ENCODE peak calls at places on chromosomes 12 and 14, in five cellular contexts. One of them, this sample, is unnamed.

GRCh38 chr12:19236656-19237055 is 107.1 kb downstream of the PLEKHA5 start:
- DNase-seq in fibroblast of lung: peak; percentile 65
- DNase-seq in HepG2: no peak
- DNase-seq in endothelial cell of umbilical vein: no peak
- DNase-seq in hepatocyte: no peak
- DNase-seq in this sample: no peak

GRCh38 chr12:29350080-29350479 is 30.9 kb downstream of the ERGIC2 start:
- DNase-seq in fibroblast of lung: peak; percentile 34
- DNase-seq in HepG2: peak; percentile 6
- DNase-seq in endothelial cell of umbilical vein: peak; percentile 10
- DNase-seq in hepatocyte: peak; percentile 38
- DNase-seq in this sample: no peak

GRCh38 chr12:109796057-109796456 is 37.1 kb downstream of the TRPV4 start:
- DNase-seq in fibroblast of lung: no peak
- DNase-seq in HepG2: no peak
- DNase-seq in endothelial cell of umbilical vein: no peak
- DNase-seq in hepatocyte: no peak
- DNase-seq in this sample: no peak

GRCh38 chr14:100819453-100819828 is 6.5 kb upstream of the MEG3 start:
- DNase-seq in fibroblast of lung: no peak
- DNase-seq in HepG2: no peak
- DNase-seq in endothelial cell of umbilical vein: no peak
- DNase-seq in hepatocyte: no peak
- DNase-seq in this sample: no peak

GRCh38 chr12:1078002-1078401 is 87.0 kb downstream of the ERC1 start:
- DNase-seq in fibroblast of lung: peak; percentile 12
- DNase-seq in HepG2: no peak
- DNase-seq in endothelial cell of umbilical vein: no peak
- DNase-seq in hepatocyte: no peak
- DNase-seq in this sample: no peak

GRCh38 chr14:78254911-78255431 is 84.8 kb downstream of the NRXN3 start:
- DNase-seq in fibroblast of lung: peak; percentile 98
- DNase-seq in HepG2: no peak
- DNase-seq in endothelial cell of umbilical vein: no peak
- DNase-seq in hepatocyte: no peak
- DNase-seq in this sample: no peak

GRCh38 chr12:32002848-32003493 is 43.8 kb downstream of the RESF1 start:
- DNase-seq in fibroblast of lung: peak; percentile 44
- DNase-seq in HepG2: no peak
- DNase-seq in endothelial cell of umbilical vein: no peak
- DNase-seq in hepatocyte: no peak
- DNase-seq in this sample: no peak

GRCh38 chr12:74896186-74896585 is 313.5 kb downstream of the KCNC2 start:
- DNase-seq in fibroblast of lung: peak; percentile 51
- DNase-seq in HepG2: no peak
- DNase-seq in endothelial cell of umbilical vein: no peak
- DNase-seq in hepatocyte: peak; percentile 6
- DNase-seq in this sample: no peak

GRCh38 chr12:13210022-13210539 is 13.6 kb downstream of the EMP1 start:
- DNase-seq in fibroblast of lung: no peak
- DNase-seq in HepG2: no peak
- DNase-seq in endothelial cell of umbilical vein: no peak
- DNase-seq in hepatocyte: no peak
- DNase-seq in this sample: peak; percentile 14

GRCh38 chr14:63875311-63875710 is 22.5 kb downstream of the SYNE2 start:
- DNase-seq in fibroblast of lung: peak; percentile 82
- DNase-seq in HepG2: no peak
- DNase-seq in endothelial cell of umbilical vein: peak; percentile 54
- DNase-seq in hepatocyte: no peak
- DNase-seq in this sample: no peak

GRCh38 chr12:6639151-6639773 is 3.5 kb upstream of the LPAR5 start:
- DNase-seq in fibroblast of lung: no peak
- DNase-seq in HepG2: no peak
- DNase-seq in endothelial cell of umbilical vein: peak; percentile 91
- DNase-seq in hepatocyte: no peak
- DNase-seq in this sample: no peak

GRCh38 chr12:51217133-51217967 is 512 bp downstream of the POU6F1 start:
- DNase-seq in fibroblast of lung: peak; percentile 15
- DNase-seq in HepG2: no peak
- DNase-seq in endothelial cell of umbilical vein: peak; percentile 36
- DNase-seq in hepatocyte: peak; percentile 78
- DNase-seq in this sample: peak; percentile 69

GRCh38 chr12:118373628-118374027 is 921 bp upstream of the TAOK3 start:
- DNase-seq in fibroblast of lung: no peak
- DNase-seq in HepG2: peak; percentile 38
- DNase-seq in endothelial cell of umbilical vein: no peak
- DNase-seq in hepatocyte: no peak
- DNase-seq in this sample: peak; percentile 6

GRCh38 chr12:89559753-89560152 is 33.9 kb upstream of the POC1B start:
- DNase-seq in fibroblast of lung: no peak
- DNase-seq in HepG2: peak; percentile 19
- DNase-seq in endothelial cell of umbilical vein: no peak
- DNase-seq in hepatocyte: no peak
- DNase-seq in this sample: no peak

GRCh38 chr12:100927825-100928224 is 133.2 kb downstream of the ANO4 start:
- DNase-seq in fibroblast of lung: peak; percentile 80
- DNase-seq in HepG2: no peak
- DNase-seq in endothelial cell of umbilical vein: no peak
- DNase-seq in hepatocyte: no peak
- DNase-seq in this sample: no peak

GRCh38 chr14:91127411-91127810 is 13.5 kb downstream of the DGLUCY start:
- DNase-seq in fibroblast of lung: no peak
- DNase-seq in HepG2: no peak
- DNase-seq in endothelial cell of umbilical vein: no peak
- DNase-seq in hepatocyte: peak; percentile 62
- DNase-seq in this sample: no peak

GRCh38 chr12:109293106-109293505 is 16.0 kb downstream of the FOXN4 start:
- DNase-seq in fibroblast of lung: no peak
- DNase-seq in HepG2: no peak
- DNase-seq in endothelial cell of umbilical vein: no peak
- DNase-seq in hepatocyte: no peak
- DNase-seq in this sample: no peak

GRCh38 chr12:2958432-2959193 is 584 bp upstream of the TEAD4 start:
- DNase-seq in fibroblast of lung: peak; percentile 71
- DNase-seq in HepG2: peak; percentile 69
- DNase-seq in endothelial cell of umbilical vein: peak; percentile 70
- DNase-seq in hepatocyte: peak; percentile 73
- DNase-seq in this sample: peak; percentile 46

GRCh38 chr14:66056268-66056907 is 429.8 kb upstream of the CCDC196 start:
- DNase-seq in fibroblast of lung: no peak
- DNase-seq in HepG2: no peak
- DNase-seq in endothelial cell of umbilical vein: no peak
- DNase-seq in hepatocyte: no peak
- DNase-seq in this sample: no peak

GRCh38 chr12:31324116-31324844 is 1.7 kb downstream of the SINHCAF start:
- DNase-seq in fibroblast of lung: peak; percentile 83
- DNase-seq in HepG2: peak; percentile 78
- DNase-seq in endothelial cell of umbilical vein: peak; percentile 83
- DNase-seq in hepatocyte: peak; percentile 90
- DNase-seq in this sample: peak; percentile 77

GRCh38 chr12:122422769-122423257 is 344 bp upstream of the CLIP1 start:
- DNase-seq in fibroblast of lung: peak; percentile 75
- DNase-seq in HepG2: peak; percentile 49
- DNase-seq in endothelial cell of umbilical vein: peak; percentile 49
- DNase-seq in hepatocyte: no peak
- DNase-seq in this sample: peak; percentile 64

GRCh38 chr14:91568626-91569025 is 58.5 kb upstream of the PPP4R3A start:
- DNase-seq in fibroblast of lung: no peak
- DNase-seq in HepG2: peak; percentile 55
- DNase-seq in endothelial cell of umbilical vein: no peak
- DNase-seq in hepatocyte: no peak
- DNase-seq in this sample: no peak

GRCh38 chr12:110585231-110585799 is 2.2 kb upstream of the PPTC7 start:
- DNase-seq in fibroblast of lung: peak; percentile 49
- DNase-seq in HepG2: no peak
- DNase-seq in endothelial cell of umbilical vein: peak; percentile 47
- DNase-seq in hepatocyte: peak; percentile 16
- DNase-seq in this sample: peak; percentile 44

GRCh38 chr14:56760164-56760914 is 49.9 kb downstream of the OTX2 start:
- DNase-seq in fibroblast of lung: no peak
- DNase-seq in HepG2: no peak
- DNase-seq in endothelial cell of umbilical vein: no peak
- DNase-seq in hepatocyte: no peak
- DNase-seq in this sample: no peak

GRCh38 chr14:80390911-80391310 is 179.6 kb upstream of the DIO2 start:
- DNase-seq in fibroblast of lung: peak; percentile 90
- DNase-seq in HepG2: no peak
- DNase-seq in endothelial cell of umbilical vein: peak; percentile 7
- DNase-seq in hepatocyte: peak; percentile 20
- DNase-seq in this sample: peak; percentile 31

GRCh38 chr14:32027255-32027939 is 49.7 kb upstream of the ARHGAP5 start:
- DNase-seq in fibroblast of lung: peak; percentile 54
- DNase-seq in HepG2: peak; percentile 56
- DNase-seq in endothelial cell of umbilical vein: no peak
- DNase-seq in hepatocyte: no peak
- DNase-seq in this sample: no peak

GRCh38 chr14:94679106-94679819 is 67.1 kb downstream of the SERPINA3 start:
- DNase-seq in fibroblast of lung: no peak
- DNase-seq in HepG2: no peak
- DNase-seq in endothelial cell of umbilical vein: no peak
- DNase-seq in hepatocyte: no peak
- DNase-seq in this sample: no peak

GRCh38 chr14:87805315-87805723 is 187.7 kb downstream of the GALC start:
- DNase-seq in fibroblast of lung: peak; percentile 74
- DNase-seq in HepG2: peak; percentile 9
- DNase-seq in endothelial cell of umbilical vein: no peak
- DNase-seq in hepatocyte: peak; percentile 50
- DNase-seq in this sample: peak; percentile 18

GRCh38 chr14:75428230-75429104 is 645 bp downstream of the JDP2 start:
- DNase-seq in fibroblast of lung: peak; percentile 32
- DNase-seq in HepG2: no peak
- DNase-seq in endothelial cell of umbilical vein: no peak
- DNase-seq in hepatocyte: peak; percentile 60
- DNase-seq in this sample: no peak

GRCh38 chr12:58502857-58503256 is 417.4 kb downstream of the LRIG3 start:
- DNase-seq in fibroblast of lung: peak; percentile 31
- DNase-seq in HepG2: no peak
- DNase-seq in endothelial cell of umbilical vein: peak; percentile 10
- DNase-seq in hepatocyte: peak; percentile 67
- DNase-seq in this sample: peak; percentile 27

GRCh38 chr14:103897075-103897947 is 30.9 kb upstream of the TDRD9 start:
- DNase-seq in fibroblast of lung: no peak
- DNase-seq in HepG2: peak; percentile 28
- DNase-seq in endothelial cell of umbilical vein: no peak
- DNase-seq in hepatocyte: peak; percentile 73
- DNase-seq in this sample: no peak

GRCh38 chr14:36518586-36519430 is 1.2 kb downstream of the NKX2-1 start:
- DNase-seq in fibroblast of lung: no peak
- DNase-seq in HepG2: no peak
- DNase-seq in endothelial cell of umbilical vein: no peak
- DNase-seq in hepatocyte: no peak
- DNase-seq in this sample: peak; percentile 60
- H3K4me2 ChIP-seq in fibroblast of lung: no peak overlapping the region
- H3K4me2 ChIP-seq in HepG2: no peak overlapping the region
- H3K4me2 ChIP-seq in endothelial cell of umbilical vein: no peak overlapping the region
- H3K4me2 ChIP-seq in hepatocyte: peak overlapping the region; percentile 83
- H3K4me2 ChIP-seq in this sample: peak overlapping the region; percentile 60

DNA sequence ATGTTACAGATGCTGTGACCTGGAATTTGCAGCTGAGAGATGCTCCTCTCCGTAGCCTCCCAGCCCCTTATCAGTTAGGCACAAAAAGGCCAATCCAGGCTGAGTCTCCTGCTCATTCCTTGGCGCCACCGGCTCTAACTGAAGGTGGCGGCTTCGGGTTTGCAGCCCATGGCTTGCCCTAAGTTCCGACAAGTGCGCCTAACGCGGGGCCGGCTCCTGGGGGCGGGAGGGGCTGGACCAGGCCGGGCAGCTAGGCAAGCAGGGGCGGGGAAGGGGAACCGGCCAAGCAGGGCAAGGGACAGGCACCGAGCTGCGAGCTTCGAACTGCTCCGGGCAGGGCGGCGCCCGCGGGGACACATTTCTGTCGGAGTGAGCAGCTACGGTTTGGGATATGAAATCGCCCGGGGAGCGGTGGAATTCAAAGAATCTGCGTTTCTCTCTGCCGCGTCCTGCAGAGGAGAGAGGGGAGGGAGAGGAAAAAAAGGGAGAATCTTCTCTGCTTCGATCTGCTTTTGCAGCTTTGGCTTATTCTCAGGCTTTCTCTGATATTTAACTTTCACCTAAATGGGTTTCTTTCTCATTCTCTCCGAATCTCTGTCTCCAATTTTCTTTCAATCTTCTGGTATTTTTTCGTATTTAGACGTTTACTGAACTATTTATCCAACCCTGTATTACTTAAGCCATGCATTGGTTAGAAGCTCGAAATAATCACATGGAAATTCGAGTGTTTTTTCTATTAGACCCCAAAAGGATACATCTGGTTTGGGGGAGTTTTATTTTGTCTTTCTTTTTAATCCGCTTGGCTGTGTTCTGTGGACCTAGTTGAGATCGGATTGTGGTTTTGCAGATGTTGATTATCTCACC is 1.6 kb upstream of the HOXC12 start:
- DNase-seq in fibroblast of lung: no peak
- DNase-seq in HepG2: peak; percentile 23
- DNase-seq in endothelial cell of umbilical vein: no peak
- DNase-seq in hepatocyte: no peak
- DNase-seq in this sample: peak; percentile 63
- TF ChIP-seq EZH2 in fibroblast of lung: peak; percentile 57
- TF ChIP-seq EZH2 in HepG2: peak; percentile 81
- TF ChIP-seq EZH2 in endothelial cell of umbilical vein: peak; percentile 68
- TF ChIP-seq EZH2 in hepatocyte: no peak
- TF ChIP-seq EZH2 in this sample: peak; percentile 88

GRCh38 chr14:96380735-96381134 is 11.2 kb upstream of the AK7 start:
- DNase-seq in fibroblast of lung: no peak
- DNase-seq in HepG2: no peak
- DNase-seq in endothelial cell of umbilical vein: no peak
- DNase-seq in hepatocyte: no peak
- DNase-seq in this sample: no peak
- H3K4me2 ChIP-seq in fibroblast of lung: no peak overlapping the region
- H3K4me2 ChIP-seq in HepG2: no peak overlapping the region
- H3K4me2 ChIP-seq in endothelial cell of umbilical vein: no peak overlapping the region
- H3K4me2 ChIP-seq in hepatocyte: no peak overlapping the region
- H3K4me2 ChIP-seq in this sample: no peak overlapping the region

DNA sequence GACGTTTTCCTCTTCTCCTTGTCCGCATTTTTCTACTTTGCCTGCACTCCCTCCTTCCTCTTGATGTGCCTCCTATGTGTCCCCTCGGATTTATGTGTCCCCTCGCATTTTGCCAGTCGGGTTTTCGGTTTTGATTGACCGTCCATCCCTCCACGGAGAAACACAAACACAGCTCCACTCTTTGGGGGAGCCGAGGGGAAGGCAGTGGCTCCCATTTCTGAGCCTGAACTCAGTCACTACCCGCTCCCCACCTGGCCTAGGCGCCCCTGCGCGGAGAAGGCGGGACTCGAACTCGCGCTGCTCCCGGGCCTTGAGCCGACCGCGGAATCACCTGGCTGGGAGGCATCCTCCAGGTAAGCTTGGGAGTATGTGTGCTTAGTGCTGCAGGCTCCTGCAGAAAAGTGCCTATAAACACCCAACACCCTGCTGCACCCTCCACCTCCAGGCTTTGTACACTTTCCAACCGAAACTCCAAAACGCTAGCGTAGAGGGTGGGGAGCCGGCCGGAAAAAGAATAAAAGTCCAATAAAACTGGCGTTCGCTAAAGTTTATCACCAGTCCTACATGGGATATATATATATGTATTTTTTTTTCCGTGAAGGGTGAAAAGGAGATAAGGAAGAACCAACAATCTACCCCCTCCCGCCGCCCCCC is 3.4 kb upstream of the CCND2 start:
- DNase-seq in fibroblast of lung: no peak
- DNase-seq in HepG2: no peak
- DNase-seq in endothelial cell of umbilical vein: no peak
- DNase-seq in hepatocyte: no peak
- DNase-seq in this sample: peak; percentile 11
- TF ChIP-seq EZH2 in fibroblast of lung: peak; percentile 100
- TF ChIP-seq EZH2 in HepG2: peak; percentile 45
- TF ChIP-seq EZH2 in endothelial cell of umbilical vein: peak; percentile 60
- TF ChIP-seq EZH2 in hepatocyte: no peak
- TF ChIP-seq EZH2 in this sample: peak; percentile 91